ENCODE peak calls at places on chromosomes 4 and X, in six cellular contexts. U is testis, S is gastrocnemius medialis, Y is IMR-90, J is body of pancreas, O is spleen. G is an unnamed sample.

GRCh38 chr4:144584428-144584827 is 61.5 kb upstream of the HHIP start:
- DNase-seq in U (no peak), S (no peak), Y (no peak), J (no peak), O (no peak), G (no peak)

GRCh38 chr4:100461796-100462195 is 56.0 kb downstream of the EMCN start:
- DNase-seq in U (no peak), S (no peak), Y (no peak), J (no peak), O (no peak), G (no peak)

GRCh38 chr4:168928875-168929274 is 81.2 kb downstream of the CBR4 start:
- DNase-seq in U (no peak), S (no peak), Y (no peak), J (no peak), O (no peak), G (no peak)

GRCh38 chr4:150126880-150127236 is 48.6 kb downstream of the DCLK2 start:
- DNase-seq in U (no peak), S (no peak), Y (peak; percentile 75), J (no peak), O (no peak), G (no peak)

GRCh38 chrX:51215266-51215665 is 117.4 kb upstream of the NUDT10 start:
- DNase-seq in U (peak; percentile 21), S (no peak), Y (no peak), J (no peak), O (no peak), G (no peak)

GRCh38 chr4:54281060-54281781 is 52.1 kb downstream of the PDGFRA start:
- DNase-seq in U (peak; percentile 54), S (peak; percentile 72), Y (peak; percentile 93), J (peak; percentile 95), O (no peak), G (peak; percentile 76)

GRCh38 chr4:113809313-113809712 is 47.8 kb upstream of the CAMK2D start:
- DNase-seq in U (peak; percentile 32), S (peak; percentile 11), Y (no peak), J (no peak), O (no peak), G (no peak)

GRCh38 chrX:132810488-132810887 is 147.9 kb downstream of the HS6ST2 start:
- DNase-seq in U (no peak), S (no peak), Y (no peak), J (no peak), O (no peak), G (no peak)

GRCh38 chr4:94698187-94698586 is 59.6 kb upstream of the BMPR1B start:
- DNase-seq in U (no peak), S (no peak), Y (no peak), J (no peak), O (no peak), G (no peak)

GRCh38 chr4:10112658-10113284 is 3.8 kb downstream of the WDR1 start:
- DNase-seq in U (no peak), S (no peak), Y (no peak), J (no peak), O (no peak), G (no peak)

GRCh38 chr4:26061248-26061986 is 147.4 kb downstream of the SMIM20 start:
- DNase-seq in U (peak; percentile 57), S (no peak), Y (peak; percentile 60), J (no peak), O (no peak), G (no peak)

GRCh38 chrX:135484636-135485289 is 35.7 kb upstream of the INTS6L start:
- DNase-seq in U (peak; percentile 16), S (no peak), Y (peak; percentile 57), J (no peak), O (no peak), G (peak; percentile 15)

GRCh38 chrX:116417214-116417613 is 19.2 kb upstream of the SLC6A14 start:
- DNase-seq in U (no peak), S (no peak), Y (no peak), J (no peak), O (no peak), G (no peak)

GRCh38 chr4:114279066-114279465 is 299.6 kb upstream of the ARSJ start:
- DNase-seq in U (no peak), S (no peak), Y (no peak), J (no peak), O (no peak), G (no peak)

GRCh38 chr4:1196421-1197183 is 24.2 kb upstream of the SPON2 start:
- DNase-seq in U (no peak), S (no peak), Y (no peak), J (no peak), O (no peak), G (no peak)

GRCh38 chr4:122650148-122650547 is 29.3 kb upstream of the IL21 start:
- DNase-seq in U (no peak), S (no peak), Y (no peak), J (no peak), O (no peak), G (no peak)

GRCh38 chrX:386239-386767 is 404 bp downstream of the PPP2R3B start:
- DNase-seq in U (no peak), S (no peak), Y (no peak), J (no peak), O (peak; percentile 91), G (no peak)

GRCh38 chrX:389021-389441 is 2.3 kb upstream of the PPP2R3B start:
- DNase-seq in U (no peak), S (no peak), Y (no peak), J (no peak), O (peak; percentile 78), G (no peak)

GRCh38 chrX:384861-385260 is 1.8 kb downstream of the PPP2R3B start:
- DNase-seq in U (no peak), S (no peak), Y (no peak), J (no peak), O (no peak), G (no peak)

GRCh38 chrX:387729-388128 is 1.0 kb upstream of the PPP2R3B start:
- DNase-seq in U (no peak), S (no peak), Y (no peak), J (no peak), O (peak; percentile 84), G (no peak)

DNA sequence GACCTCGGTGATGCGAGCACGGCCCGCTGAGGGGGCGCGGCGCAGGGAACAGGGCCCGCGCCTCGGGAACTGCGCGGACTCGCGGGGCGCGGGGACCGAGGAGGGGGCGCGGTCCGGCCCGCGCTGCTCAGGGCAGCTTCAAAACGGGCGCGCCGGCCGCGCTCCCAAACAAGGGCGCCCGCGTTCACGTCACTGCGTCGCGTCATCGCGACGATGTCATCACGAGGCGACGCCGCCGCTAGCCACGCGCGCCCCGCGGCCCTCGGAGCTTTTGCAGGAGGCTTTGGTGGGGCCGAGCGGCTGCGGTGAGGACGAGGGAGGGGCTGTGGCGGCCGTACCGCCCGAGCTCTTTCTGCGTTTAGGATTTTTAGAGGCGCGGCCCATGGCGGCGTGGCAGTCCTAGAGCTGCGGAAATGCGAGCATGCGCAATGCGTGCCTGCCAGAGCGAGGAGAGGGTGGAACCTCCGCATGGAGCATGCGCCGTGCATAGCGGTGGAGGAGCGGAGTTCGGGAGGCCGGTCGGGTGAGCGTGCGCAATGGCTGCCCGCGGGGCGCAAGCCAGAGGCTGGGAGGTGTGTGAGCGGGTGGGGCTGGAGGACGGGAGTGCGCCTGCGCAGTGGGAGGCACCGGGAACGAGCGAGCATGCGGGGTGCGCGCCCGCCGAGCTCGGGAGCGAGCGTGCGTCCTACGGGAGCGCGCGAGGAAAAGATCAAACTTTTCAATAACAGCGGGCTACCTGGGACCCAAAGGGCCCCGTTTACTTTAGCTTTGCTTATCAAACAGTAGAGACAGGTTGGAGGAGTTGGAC is at the start of gene PPP2R3B:
- DNase-seq in U (peak; percentile 98), S (peak; percentile 99), Y (peak; percentile 98), J (peak; percentile 100), O (peak; percentile 100), G (peak; percentile 98)
- TF ChIP-seq POLR2A in U (no peak), S (peak; percentile 55), Y (peak; percentile 90), J (peak; percentile 77), O (peak; percentile 87), G (peak; percentile 63)

GRCh38 chr4:188971125-188971524 is 831.9 kb downstream of the TRIML1 start:
- DNase-seq in U (no peak), S (no peak), Y (peak; percentile 28), J (no peak), O (no peak), G (no peak)
- TF ChIP-seq CTCF in U (no peak), S (no peak), Y (peak; percentile 53), J (no peak), O (no peak), G (no peak)

DNA sequence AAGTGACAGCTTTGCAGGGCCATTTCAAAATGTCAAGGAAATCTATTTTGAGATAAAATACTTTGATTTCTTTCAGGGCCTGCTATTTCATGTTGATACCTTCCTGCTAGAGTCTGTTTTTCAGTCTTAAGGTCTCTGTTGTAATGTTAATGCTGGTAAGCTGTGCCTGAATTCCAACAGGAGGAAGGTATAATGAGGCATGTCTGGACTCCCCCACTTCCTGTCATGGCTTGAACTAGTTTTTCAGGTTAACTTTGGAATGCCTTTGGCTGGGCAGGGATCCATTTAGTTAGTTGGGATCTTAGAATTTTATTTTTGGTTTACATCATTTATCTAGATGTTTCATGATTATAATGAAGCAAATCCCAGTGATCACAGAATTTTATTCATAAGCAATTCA is 279.0 kb downstream of the CFAP47 start:
- DNase-seq in U (no peak), S (no peak), Y (no peak), J (no peak), O (no peak), G (no peak)
- TF ChIP-seq POLR2A in U (no peak), S (no peak), Y (no peak), J (no peak), O (no peak), G (no peak)

GRCh38 chr4:37241646-37242045 is 2.9 kb upstream of the NWD2 start:
- DNase-seq in U (no peak), S (no peak), Y (no peak), J (no peak), O (no peak), G (no peak)

GRCh38 chr4:37245391-37245954 is 930 bp downstream of the NWD2 start:
- DNase-seq in U (no peak), S (no peak), Y (no peak), J (no peak), O (no peak), G (no peak)

GRCh38 chr4:37243061-37243460 is 1.5 kb upstream of the NWD2 start:
- DNase-seq in U (peak; percentile 38), S (no peak), Y (no peak), J (no peak), O (no peak), G (no peak)

GRCh38 chr4:37244583-37245390 is at the start of gene NWD2:
- DNase-seq in U (peak; percentile 50), S (no peak), Y (no peak), J (no peak), O (no peak), G (no peak)

DNA sequence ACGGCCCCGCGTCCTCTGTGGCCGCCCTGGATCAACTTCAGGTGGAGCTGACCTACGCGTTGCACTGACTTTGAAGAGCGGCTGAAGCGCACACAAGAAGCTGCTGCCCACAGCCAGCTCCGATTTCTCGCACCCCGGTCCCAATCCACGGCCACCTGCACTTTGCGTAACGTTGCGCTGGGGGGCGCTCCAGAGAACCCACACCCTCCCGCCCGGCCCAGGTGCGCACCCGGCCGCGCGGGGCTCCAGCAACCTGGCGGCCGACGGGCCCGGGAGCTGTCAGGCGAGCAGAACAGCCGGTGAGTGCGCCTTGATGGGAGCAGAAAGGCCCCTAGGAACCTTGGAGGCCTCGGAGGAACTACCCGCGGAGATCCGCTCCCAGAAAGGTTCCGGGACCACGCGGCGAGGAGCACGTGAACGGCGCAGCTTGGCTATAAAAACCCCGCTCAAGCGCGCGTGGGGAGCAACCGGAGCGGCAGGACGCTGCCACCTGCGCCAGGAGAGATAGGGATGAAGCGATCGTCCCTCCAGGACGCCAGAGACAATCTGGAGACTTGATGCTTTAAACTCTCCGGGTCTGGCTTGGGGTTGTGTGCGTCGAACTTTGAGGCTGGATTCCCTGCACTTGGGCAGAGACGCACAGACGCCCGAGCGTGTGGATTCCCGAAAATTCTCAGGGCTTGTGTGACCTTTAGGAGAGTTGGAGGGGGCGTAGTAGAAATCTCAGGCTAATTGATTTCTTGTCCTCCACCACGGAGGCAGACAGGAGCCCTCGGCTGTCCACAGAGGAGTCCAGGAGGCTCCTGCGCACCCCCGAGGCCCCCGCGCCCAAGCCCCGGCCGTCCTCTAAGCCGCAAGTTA is 591 bp upstream of the NWD2 start:
- DNase-seq in U (peak; percentile 54), S (no peak), Y (no peak), J (no peak), O (no peak), G (no peak)
- TF ChIP-seq CTCF in U (peak; percentile 28), S (no peak), Y (no peak), J (no peak), O (no peak), G (no peak)